ENCODE peak calls at places on chromosomes 16 and 17, in eight cellular contexts. M is foreskin keratinocyte, L is RWPE1, N is cardiac muscle cell, Z is stomach, Y is neural progenitor cell, U is heart right ventricle, P is fibroblast of lung. B is an unnamed sample.
A peak's percentile ranks its signal among the peaks of the same experiment; 100 is the strongest.

GRCh38 chr17:29582767-29583166 is 6.7 kb downstream of the GIT1 start:
- DNase-seq in Z (no peak), M (no peak), N (no peak), P (no peak), U (no peak), L (no peak), Y (no peak), B (peak; percentile 81)

GRCh38 chr17:65366102-65366844 is 195.2 kb downstream of the AXIN2 start:
- DNase-seq in Y (no peak), N (no peak), U (no peak), P (peak; percentile 16), M (no peak), Z (no peak), L (no peak), B (no peak)

GRCh38 chr17:7475764-7476422 is 3.5 kb downstream of the ZBTB4 start:
- DNase-seq in P (no peak), Z (no peak), N (no peak), Y (no peak), M (peak; percentile 54), U (peak; percentile 42), L (peak; percentile 41), B (no peak)

GRCh38 chr16:8848939-8849391 is 19.8 kb downstream of the CARHSP1 start:
- DNase-seq in U (no peak), P (peak; percentile 67), L (peak; percentile 91), Y (no peak), N (peak; percentile 49), Z (no peak), M (peak; percentile 86), B (no peak)

GRCh38 chr17:81307636-81308035 is 12.5 kb upstream of the SLC38A10 start:
- DNase-seq in M (no peak), Y (no peak), L (no peak), Z (no peak), U (no peak), P (no peak), N (no peak), B (no peak)

GRCh38 chr16:58413359-58413758 is 21.1 kb downstream of the GINS3 start:
- DNase-seq in Z (no peak), L (no peak), N (no peak), Y (no peak), P (no peak), U (no peak), M (no peak), B (no peak)

GRCh38 chr17:66040402-66040801 is 151.5 kb downstream of the CEP112 start:
- DNase-seq in M (no peak), Y (peak; percentile 3), N (no peak), Z (no peak), U (peak; percentile 9), P (no peak), L (no peak), B (no peak)

GRCh38 chr16:4771646-4772045 is 4.7 kb upstream of the ZNF500 start:
- DNase-seq in P (no peak), N (no peak), U (no peak), M (no peak), L (no peak), Z (no peak), Y (no peak), B (no peak)

GRCh38 chr16:12021578-12022265 is 45.2 kb downstream of the SNX29 start:
- DNase-seq in L (no peak), P (no peak), Z (no peak), M (no peak), Y (no peak), N (no peak), U (no peak), B (no peak)

DNA sequence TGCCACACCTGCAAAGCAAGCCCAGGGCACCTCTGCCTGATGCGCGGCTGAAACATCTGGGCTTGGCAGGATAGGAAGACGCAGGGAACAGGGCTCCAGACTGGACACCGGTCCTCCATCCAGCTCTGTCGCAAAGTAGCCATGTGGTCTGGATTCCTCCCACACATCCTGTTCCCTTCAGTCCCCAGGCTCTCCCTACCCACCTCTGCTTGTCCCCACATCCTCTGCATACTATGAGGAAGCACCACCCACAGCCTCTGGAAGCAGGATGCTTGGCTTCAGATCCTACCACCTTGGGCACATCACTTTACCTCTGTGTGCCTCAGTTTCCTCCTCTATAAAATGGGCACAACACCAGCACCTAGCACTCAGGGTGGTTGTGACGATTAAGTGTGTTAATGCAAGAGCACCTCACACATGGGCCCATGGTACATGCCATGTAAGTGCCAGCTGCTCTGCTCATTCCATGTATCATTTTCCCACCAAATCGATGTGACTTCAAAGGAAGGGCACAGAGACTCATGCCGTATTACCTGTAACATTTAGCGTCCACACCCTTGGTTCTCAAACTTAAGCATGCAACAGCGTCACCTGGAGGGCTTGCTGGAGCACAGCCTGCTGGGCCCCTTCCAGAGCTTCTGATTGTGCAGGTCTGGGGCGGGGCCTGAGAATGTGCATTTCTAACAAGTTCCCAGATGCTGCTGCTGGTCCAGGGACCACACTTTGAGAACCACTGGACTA is 138.6 kb upstream of the SDK2 start:
- DNase-seq in U (no peak), M (no peak), Z (no peak), Y (peak; percentile 49), L (no peak), N (no peak), P (no peak), B (no peak)
- TF ChIP-seq CTCF in U (no peak), M (no peak), Z (no peak), Y (peak; percentile 50), L (no peak), N (no peak), P (no peak), B (no peak)

DNA sequence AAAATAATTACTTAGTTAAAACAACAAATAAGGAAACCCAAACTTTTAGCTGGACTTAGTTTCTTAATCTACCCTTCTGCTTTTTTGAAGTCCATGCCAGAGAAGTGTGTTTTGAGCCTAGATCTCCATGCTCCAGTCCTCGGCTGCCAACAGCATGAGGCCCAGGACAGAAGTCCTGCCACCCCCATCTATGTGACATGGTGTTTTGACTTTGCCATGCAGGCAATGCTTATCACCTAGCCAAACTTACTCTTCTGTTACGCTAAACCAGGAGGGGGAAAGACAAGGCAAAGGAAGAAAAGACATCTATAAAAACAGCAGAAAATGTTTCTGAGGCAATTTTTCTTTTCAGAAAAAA is 119.5 kb downstream of the PARN start:
- DNase-seq in U (no peak), L (no peak), N (no peak), Z (no peak), P (no peak), Y (no peak), M (no peak), B (no peak)
- H3K27ac ChIP-seq in U (no peak overlapping the region), L (no peak overlapping the region), N (no peak overlapping the region), Z (no peak overlapping the region), P (no peak overlapping the region), Y (no peak overlapping the region), M (peak overlapping the region; percentile 95), B (no peak overlapping the region)

GRCh38 chr17:45667591-45668171 is 116.4 kb upstream of the CRHR1 start:
- DNase-seq in U (no peak), P (no peak), Z (no peak), M (no peak), L (no peak), Y (no peak), N (no peak), B (no peak)

GRCh38 chr17:45668316-45668715 is 115.8 kb upstream of the CRHR1 start:
- DNase-seq in U (no peak), N (no peak), Y (no peak), L (no peak), P (no peak), Z (no peak), M (no peak), B (no peak)

GRCh38 chr17:45666641-45667040 is 117.5 kb upstream of the CRHR1 start:
- DNase-seq in N (no peak), P (no peak), Y (no peak), Z (no peak), M (no peak), U (no peak), L (no peak), B (no peak)

GRCh38 chr17:45663772-45664171 is 120.3 kb upstream of the CRHR1 start:
- DNase-seq in M (no peak), Z (no peak), Y (no peak), U (no peak), L (no peak), N (no peak), P (no peak), B (no peak)

DNA sequence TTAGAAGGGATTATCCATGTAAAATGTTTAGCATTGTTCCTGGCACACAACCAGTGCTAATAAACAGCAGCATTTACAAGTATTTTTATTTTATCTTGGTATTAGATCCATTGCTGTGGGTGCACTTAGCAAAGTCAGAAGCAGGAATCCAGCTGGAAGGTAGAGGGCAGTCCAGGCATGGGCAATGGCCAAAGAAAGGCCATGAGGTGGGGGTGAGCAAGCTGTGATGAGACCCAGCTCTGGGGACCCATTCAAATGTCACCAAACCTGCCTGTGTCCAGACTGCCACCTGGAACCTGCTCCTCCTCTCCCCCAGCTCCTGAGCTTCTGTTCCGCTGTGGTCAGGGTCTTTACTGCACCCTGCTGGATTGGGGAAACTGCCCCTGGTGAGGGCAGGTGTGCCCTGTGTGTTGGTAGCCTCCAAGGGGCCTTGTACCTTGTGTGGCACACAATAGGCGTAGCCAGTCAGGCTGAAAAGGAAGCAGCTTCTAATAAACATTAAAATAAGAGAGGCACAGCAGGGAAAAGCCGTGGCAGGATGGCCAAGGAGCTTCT is 118.0 kb upstream of the CRHR1 start:
- DNase-seq in L (no peak), U (no peak), P (no peak), M (no peak), Y (peak; percentile 39), Z (no peak), N (no peak), B (no peak)
- TF ChIP-seq CTCF in L (no peak), U (no peak), P (no peak), M (peak; percentile 15), Y (peak; percentile 47), Z (no peak), N (no peak), B (no peak)

DNA sequence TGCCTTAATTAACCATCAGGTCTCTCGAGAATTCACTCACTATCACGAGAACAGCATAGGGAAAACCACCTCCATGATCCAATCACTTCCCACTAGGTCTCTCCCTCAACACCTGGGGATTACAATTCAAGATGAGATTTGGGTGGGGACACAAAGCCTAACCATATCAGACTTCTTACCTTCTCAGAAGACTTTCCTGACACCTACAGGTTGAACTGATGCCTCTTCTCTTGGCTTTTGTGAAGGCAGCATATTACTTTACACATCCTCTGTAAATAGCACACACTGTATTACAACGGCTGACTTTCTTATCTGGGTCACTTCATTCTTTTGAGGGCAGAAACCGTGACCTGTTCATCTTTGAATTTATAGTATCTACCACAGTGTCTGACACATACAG is 23.6 kb downstream of the BMERB1 start:
- DNase-seq in P (no peak), Y (no peak), U (no peak), L (no peak), M (no peak), N (no peak), Z (no peak), B (no peak)
- H3K27ac ChIP-seq in P (no peak overlapping the region), Y (no peak overlapping the region), U (no peak overlapping the region), L (no peak overlapping the region), M (no peak overlapping the region), N (no peak overlapping the region), Z (no peak overlapping the region), B (no peak overlapping the region)

B was measured in dorsolateral prefrontal cortex.